ENCODE peak calls at places on chromosome 13, in seven cellular contexts. X is lung, T is bronchial epithelial cell, S is neural progenitor cell, H is vagina, Z is uterus, K is stomach. F is an unnamed sample.

GRCh38 chr13:56201834-56202233 is 938.9 kb upstream of the PRR20A start:
- DNase-seq in T (no peak), X (no peak), S (peak; percentile 6), Z (no peak), H (no peak), K (no peak), F (no peak)

GRCh38 chr13:106573279-106573831 is 5.4 kb upstream of the ARGLU1 start:
- DNase-seq in K (no peak), S (no peak), X (no peak), T (no peak), Z (peak; percentile 64), H (no peak), F (no peak)

GRCh38 chr13:99658266-99658991 is 157.2 kb downstream of the TM9SF2 start:
- DNase-seq in Z (peak; percentile 53), X (peak; percentile 40), K (peak; percentile 65), S (peak; percentile 83), T (peak; percentile 5), H (no peak), F (no peak)

GRCh38 chr13:45206340-45206739 is 5.5 kb upstream of the KCTD4 start:
- DNase-seq in H (no peak), T (peak; percentile 99), S (no peak), K (no peak), X (no peak), Z (no peak), F (peak; percentile 84)

GRCh38 chr13:46129955-46130354 is 25.1 kb upstream of the CPB2 start:
- DNase-seq in K (no peak), S (no peak), H (no peak), T (no peak), X (no peak), Z (no peak), F (no peak)

GRCh38 chr13:92767468-92767867 is 459.1 kb upstream of the GPC6 start:
- DNase-seq in X (no peak), Z (no peak), S (no peak), T (no peak), K (no peak), H (no peak), F (no peak)

GRCh38 chr13:49098198-49098597 is 121.9 kb upstream of the MLNR start:
- DNase-seq in T (peak; percentile 95), H (no peak), Z (peak; percentile 71), X (no peak), K (no peak), S (no peak), F (peak; percentile 63)

GRCh38 chr13:107421951-107422350 is 793.4 kb downstream of the LIG4 start:
- DNase-seq in X (no peak), T (no peak), H (no peak), Z (no peak), S (no peak), K (no peak), F (no peak)

GRCh38 chr13:27853871-27854270 is 61.6 kb downstream of the GSX1 start:
- DNase-seq in T (no peak), X (no peak), S (no peak), Z (no peak), H (no peak), K (no peak), F (no peak)

GRCh38 chr13:101412076-101412475 is 4.2 kb downstream of the NALCN start:
- DNase-seq in X (no peak), T (no peak), H (no peak), S (no peak), K (no peak), Z (no peak), F (no peak)

GRCh38 chr13:74026753-74027152 is 107.5 kb downstream of the KLF12 start:
- DNase-seq in S (no peak), K (peak; percentile 29), H (no peak), T (peak; percentile 59), Z (no peak), X (no peak), F (peak; percentile 32)

GRCh38 chr13:28204690-28205443 is 66.5 kb downstream of the PAN3 start:
- DNase-seq in Z (no peak), T (no peak), S (no peak), H (no peak), X (no peak), K (no peak), F (no peak)

GRCh38 chr13:108795841-108796240 is 166.4 kb downstream of the MYO16 start:
- DNase-seq in X (no peak), S (no peak), H (no peak), Z (no peak), K (no peak), T (no peak), F (no peak)

GRCh38 chr13:58680115-58680514 is 1048.6 kb downstream of the PCDH17 start:
- DNase-seq in K (no peak), S (peak; percentile 48), H (no peak), T (no peak), X (no peak), Z (no peak), F (no peak)

GRCh38 chr13:93338906-93339305 is 112.3 kb downstream of the GPC6 start:
- DNase-seq in T (peak; percentile 1), Z (no peak), K (no peak), S (no peak), H (no peak), X (no peak), F (peak; percentile 14)

GRCh38 chr13:65265988-65266387 is 1964.1 kb downstream of the PCDH9 start:
- DNase-seq in K (no peak), H (no peak), S (no peak), X (no peak), Z (no peak), T (no peak), F (no peak)

GRCh38 chr13:31638577-31638976 is 100.7 kb upstream of the RXFP2 start:
- DNase-seq in H (no peak), X (no peak), K (no peak), S (no peak), T (peak; percentile 67), Z (no peak), F (no peak)

GRCh38 chr13:64855506-64855905 is 2374.6 kb downstream of the PCDH9 start:
- DNase-seq in H (no peak), T (no peak), X (no peak), Z (no peak), S (no peak), K (no peak), F (no peak)

GRCh38 chr13:77016888-77017623 is 9.9 kb downstream of the FBXL3 start:
- DNase-seq in H (no peak), Z (no peak), X (no peak), S (no peak), K (no peak), T (no peak), F (no peak)

GRCh38 chr13:40672310-40673060 is 6.0 kb upstream of the FOXO1 start:
- DNase-seq in S (no peak), Z (no peak), T (peak; percentile 95), H (no peak), K (no peak), X (no peak), F (no peak)

GRCh38 chr13:99087130-99087953 is 109.5 kb upstream of the DOCK9 start:
- DNase-seq in X (peak; percentile 93), T (peak; percentile 82), S (peak; percentile 94), H (no peak), K (peak; percentile 93), Z (peak; percentile 86), F (peak; percentile 51)

GRCh38 chr13:51769455-51770127 is 34.4 kb downstream of the DHRS12 start:
- DNase-seq in S (no peak), H (no peak), K (peak; percentile 69), T (no peak), X (no peak), Z (peak; percentile 86), F (no peak)

GRCh38 chr13:114264886-114265611 is 16.4 kb upstream of the UPF3A start:
- DNase-seq in H (no peak), S (no peak), K (no peak), T (no peak), X (no peak), Z (no peak), F (no peak)

GRCh38 chr13:51846756-51847155 is 1.8 kb upstream of the TMEM272 start:
- DNase-seq in S (no peak), Z (no peak), X (peak; percentile 1), H (no peak), K (no peak), T (peak; percentile 70), F (no peak)

GRCh38 chr13:94050039-94050438 is 429.4 kb downstream of the DCT start:
- DNase-seq in Z (no peak), S (no peak), T (no peak), H (no peak), X (no peak), K (no peak), F (no peak)

GRCh38 chr13:70098669-70099068 is 9.0 kb upstream of the ATXN8OS start:
- DNase-seq in Z (no peak), S (no peak), T (peak; percentile 48), K (no peak), X (no peak), H (no peak), F (no peak)
- TF ChIP-seq CTCF in Z (no peak), S (peak; percentile 54), T (peak; percentile 23), K (no peak), X (no peak), H (no peak), F (peak; percentile 50)

DNA sequence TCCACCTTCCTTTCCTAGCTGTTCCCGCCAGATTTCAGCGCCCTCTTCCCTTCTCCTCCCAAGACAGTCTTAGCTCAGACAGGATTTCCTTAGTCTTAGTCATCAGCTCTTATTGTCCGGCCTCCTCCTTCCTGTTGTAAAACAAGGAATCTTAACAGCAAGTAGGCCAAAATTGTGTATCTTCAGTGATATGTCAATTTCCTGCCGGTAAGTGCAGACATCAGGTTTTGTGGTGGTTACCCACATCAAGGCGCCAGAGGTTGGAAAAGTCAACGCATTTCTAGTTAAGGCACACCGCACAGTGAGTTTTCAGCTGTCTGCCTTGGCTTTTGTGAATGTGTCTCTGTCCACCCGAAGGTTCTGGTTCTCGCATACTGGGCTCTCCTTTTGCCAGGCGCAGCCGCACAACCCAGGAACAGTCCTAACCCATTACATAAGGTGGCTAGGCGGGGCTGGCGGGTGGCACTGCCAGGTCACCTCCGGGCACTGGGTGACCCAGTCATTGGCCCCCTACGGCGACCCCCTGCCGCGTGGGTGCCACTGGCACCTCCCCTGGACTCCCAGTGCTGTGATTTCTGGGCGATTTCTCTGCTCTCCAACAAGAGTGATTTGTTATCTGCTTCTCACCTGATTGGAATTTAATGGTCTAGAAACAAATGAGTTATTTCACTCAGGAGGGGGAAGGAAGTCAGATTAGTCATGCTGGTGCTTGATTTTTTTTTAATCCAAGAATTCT is 12.9 kb downstream of the COL4A2 start:
- DNase-seq in X (no peak), H (no peak), T (peak; percentile 92), Z (no peak), K (no peak), S (no peak), F (no peak)
- H3K4me3 ChIP-seq in X (no peak overlapping the region), H (no peak overlapping the region), T (no peak overlapping the region), Z (no peak overlapping the region), K (no peak overlapping the region), S (no peak overlapping the region), F (no peak overlapping the region)

DNA sequence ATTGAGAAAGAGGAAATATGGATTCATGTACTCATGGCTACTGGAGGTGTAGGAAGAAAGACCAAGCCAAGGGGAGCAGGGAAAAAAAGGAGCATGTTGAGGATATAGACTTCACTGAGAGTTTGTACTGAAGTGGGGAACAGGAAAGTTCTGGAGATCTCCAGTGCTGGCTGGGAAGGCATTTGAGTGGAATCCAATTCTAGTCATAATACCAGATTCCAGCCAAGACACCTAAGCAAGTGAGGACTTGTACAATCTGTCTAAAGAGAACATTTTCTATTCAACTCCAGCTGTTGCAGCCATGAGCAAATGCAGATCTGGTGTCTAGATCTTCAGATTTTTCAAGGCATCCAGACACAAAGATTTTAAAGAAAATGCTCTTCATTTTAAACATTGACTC is 412.5 kb downstream of the OXGR1 start:
- DNase-seq in X (no peak), Z (no peak), K (no peak), H (no peak), T (peak; percentile 58), S (no peak), F (no peak)
- H3K27me3 ChIP-seq in X (no peaks in the 10 kb centered on the region), Z (no peaks in the 10 kb centered on the region), K (no peaks in the 10 kb centered on the region), H (no peaks in the 10 kb centered on the region), T (no peaks in the 10 kb centered on the region), S (no peaks in the 10 kb centered on the region), F (no peaks in the 10 kb centered on the region)

GRCh38 chr13:23634897-23635296 is 64.7 kb downstream of the TNFRSF19 start:
- DNase-seq in T (no peak), Z (no peak), K (no peak), H (no peak), S (no peak), X (no peak), F (no peak)
- TF ChIP-seq CTCF in T (no peak), Z (no peak), K (no peak), H (no peak), S (no peak), X (no peak), F (no peak)